ENCODE peak calls at places on chromosomes 11 and 22, in four cellular contexts. D is mucosa of descending colon, G is astrocyte of the spinal cord, R is mesendoderm. L is an unnamed sample.

GRCh38 chr11:77089004-77089545 is 13.6 kb upstream of the OMP start:
- DNase-seq in D (no peak), G (no peak), R (no peak), L (no peak)

GRCh38 chr11:61567286-61568061 is 13.4 kb downstream of the SYT7 start:
- DNase-seq in D (peak; percentile 88), G (peak; percentile 58), R (peak; percentile 92), L (peak; percentile 86)

GRCh38 chr11:19432370-19433163 is 191.8 kb upstream of the E2F8 start:
- DNase-seq in D (peak; percentile 43), G (peak; percentile 92), R (peak; percentile 35), L (no peak)

GRCh38 chr22:42366815-42367581 is 65.2 kb downstream of the NFAM1 start:
- DNase-seq in D (no peak), G (no peak), R (no peak), L (no peak)

GRCh38 chr11:11313426-11313825 is 39.6 kb downstream of the CSNK2A3 start:
- DNase-seq in D (no peak), G (no peak), R (no peak), L (no peak)

GRCh38 chr11:73415854-73416615 is 39.8 kb downstream of the RELT start:
- DNase-seq in D (no peak), G (peak; percentile 17), R (no peak), L (no peak)

GRCh38 chr11:28976012-28976800 is 868.0 kb downstream of the METTL15 start:
- DNase-seq in D (no peak), G (no peak), R (no peak), L (no peak)

GRCh38 chr22:30372915-30373314 is 14.3 kb downstream of the RNF215 start:
- DNase-seq in D (no peak), G (no peak), R (no peak), L (no peak)

GRCh38 chr11:14544611-14545010 is 24.4 kb upstream of the PSMA1 start:
- DNase-seq in D (no peak), G (peak; percentile 5), R (no peak), L (no peak)

GRCh38 chr11:126246636-126247035 is 22.1 kb downstream of the SRPRA start:
- DNase-seq in D (no peak), G (no peak), R (no peak), L (no peak)

GRCh38 chr11:83540112-83540675 is 254.0 kb upstream of the CCDC90B start:
- DNase-seq in D (no peak), G (peak; percentile 2), R (peak; percentile 23), L (no peak)

GRCh38 chr22:22882033-22882717 is 5.4 kb upstream of the IGLL5 start:
- DNase-seq in D (peak; percentile 38), G (no peak), R (peak; percentile 11), L (peak; percentile 41)

GRCh38 chr22:27397948-27398330 is 403.6 kb downstream of the MN1 start:
- DNase-seq in D (peak; percentile 35), G (no peak), R (no peak), L (peak; percentile 29)

GRCh38 chr11:119134389-119134978 is 13.1 kb downstream of the HINFP start:
- DNase-seq in D (peak; percentile 31), G (no peak), R (peak; percentile 51), L (no peak)

GRCh38 chr22:41446057-41446501 is 522 bp downstream of the TOB2 start:
- DNase-seq in D (peak; percentile 59), G (no peak), R (no peak), L (peak; percentile 57)

GRCh38 chr22:23074451-23074850 is 4.1 kb downstream of the GNAZ start:
- DNase-seq in D (no peak), G (no peak), R (no peak), L (no peak)

GRCh38 chr11:86632499-86633269 is 39.7 kb downstream of the ME3 start:
- DNase-seq in D (no peak), G (peak; percentile 97), R (peak; percentile 95), L (no peak)

GRCh38 chr22:49983148-49984042 is 22.8 kb downstream of the PIM3 start:
- DNase-seq in D (no peak), G (no peak), R (peak; percentile 47), L (no peak)

GRCh38 chr22:19766506-19767426 is 6.2 kb downstream of the TBX1 start:
- DNase-seq in D (peak; percentile 69), G (no peak), R (peak; percentile 71), L (peak; percentile 60)

GRCh38 chr11:6618117-6619020 is 853 bp downstream of the TPP1 start:
- DNase-seq in D (peak; percentile 49), G (peak; percentile 72), R (peak; percentile 67), L (peak; percentile 60)

GRCh38 chr22:39309881-39310714 is 9.3 kb downstream of the RPL3 start:
- DNase-seq in D (no peak), G (no peak), R (peak; percentile 70), L (no peak)

GRCh38 chr22:49203091-49203862 is 624.4 kb downstream of the BRD1 start:
- DNase-seq in D (no peak), G (no peak), R (no peak), L (no peak)

GRCh38 chr11:31264834-31265233 is 104.7 kb downstream of the DCDC1 start:
- DNase-seq in D (no peak), G (no peak), R (no peak), L (no peak)

GRCh38 chr11:83349371-83349770 is 63.2 kb upstream of the CCDC90B start:
- DNase-seq in D (no peak), G (no peak), R (no peak), L (no peak)

GRCh38 chr22:33894036-33894435 is 26.2 kb downstream of the LARGE1 start:
- DNase-seq in D (no peak), G (no peak), R (no peak), L (no peak)

GRCh38 chr22:37604875-37605274 is 3.8 kb upstream of the GGA1 start:
- DNase-seq in D (peak; percentile 49), G (no peak), R (no peak), L (peak; percentile 28)

GRCh38 chr11:36578458-36578857 is 10.7 kb downstream of the RAG1 start:
- DNase-seq in D (no peak), G (no peak), R (no peak), L (no peak)

GRCh38 chr22:19805821-19806212 is 45.2 kb downstream of the TBX1 start:
- DNase-seq in D (no peak), G (no peak), R (no peak), L (no peak)

GRCh38 chr11:69275178-69275577 is 18.8 kb upstream of the MYEOV start:
- DNase-seq in D (no peak), G (no peak), R (no peak), L (no peak)

GRCh38 chr11:30991802-30992512 is 377.6 kb downstream of the DCDC1 start:
- DNase-seq in D (no peak), G (no peak), R (no peak), L (no peak)

GRCh38 chr11:70433526-70433925 is 35.2 kb downstream of the CTTN start:
- DNase-seq in D (no peak), G (no peak), R (no peak), L (no peak)

GRCh38 chr11:64728757-64729365 is 5.9 kb upstream of the NRXN2 start:
- DNase-seq in D (no peak), G (no peak), R (no peak), L (no peak)

GRCh38 chr22:48819991-48820390 is 1007.7 kb downstream of the BRD1 start:
- DNase-seq in D (no peak), G (no peak), R (no peak), L (no peak)

GRCh38 chr11:130181295-130182272 is 22.0 kb downstream of the ST14 start:
- DNase-seq in D (peak; percentile 90), G (peak; percentile 20), R (no peak), L (peak; percentile 87)

GRCh38 chr11:123163621-123164020 is 31.4 kb downstream of the CLMP start:
- DNase-seq in D (no peak), G (no peak), R (no peak), L (no peak)

GRCh38 chr11:27688076-27688475 is 12.2 kb downstream of the BDNF start:
- DNase-seq in D (no peak), G (no peak), R (peak; percentile 86), L (no peak)

GRCh38 chr22:39530692-39531331 is 1.7 kb downstream of the RPS19BP1 start:
- DNase-seq in D (no peak), G (peak; percentile 36), R (peak; percentile 90), L (peak; percentile 54)

GRCh38 chr11:34308049-34308692 is 49.6 kb downstream of the ABTB2 start:
- DNase-seq in D (no peak), G (no peak), R (peak; percentile 29), L (no peak)

L was measured in colonic mucosa.